ENCODE peak calls at places on chromosomes 3 and 15, in five cellular contexts. X, M, T, I and B are unnamed samples.

GRCh38 chr3:155080692-155081091 is 573 bp downstream of the MME start:
- DNase-seq in X (peak; percentile 40), M (no peak), T (peak; percentile 17), I (no peak), B (no peak)

GRCh38 chr15:74406517-74406916 is 27.2 kb downstream of the SEMA7A start:
- DNase-seq in X (no peak), M (no peak), T (no peak), I (no peak), B (no peak)

GRCh38 chr3:101195951-101196713 is 124.2 kb downstream of the IMPG2 start:
- DNase-seq in X (peak; percentile 79), M (no peak), T (peak; percentile 89), I (peak; percentile 72), B (no peak)

GRCh38 chr3:144295619-144296018 is 324.0 kb downstream of the DIPK2A start:
- DNase-seq in X (no peak), M (no peak), T (peak; percentile 12), I (no peak), B (no peak)

GRCh38 chr3:9778102-9778501 is 8.4 kb upstream of the CAMK1 start:
- DNase-seq in X (peak; percentile 52), M (no peak), T (no peak), I (no peak), B (no peak)

GRCh38 chr3:52253314-52254260 is 8.0 kb downstream of the PPM1M start:
- DNase-seq in X (no peak), M (peak; percentile 85), T (peak; percentile 22), I (peak; percentile 4), B (no peak)

GRCh38 chr3:135766113-135766512 is 199.4 kb upstream of the PPP2R3A start:
- DNase-seq in X (no peak), M (no peak), T (no peak), I (no peak), B (no peak)

GRCh38 chr3:184715943-184716651 is 4.2 kb upstream of the MAGEF1 start:
- DNase-seq in X (no peak), M (no peak), T (no peak), I (no peak), B (no peak)

GRCh38 chr3:144482876-144483275 is 511.3 kb downstream of the DIPK2A start:
- DNase-seq in X (no peak), M (no peak), T (no peak), I (no peak), B (no peak)

GRCh38 chr15:41703120-41703519 is 42.9 kb downstream of the MGA start:
- DNase-seq in X (no peak), M (no peak), T (no peak), I (no peak), B (no peak)

GRCh38 chr3:42387802-42388651 is 22.4 kb downstream of the LYZL4 start:
- DNase-seq in X (no peak), M (no peak), T (peak; percentile 10), I (no peak), B (no peak)

GRCh38 chr15:81312790-81313543 is 11.0 kb downstream of the STARD5 start:
- DNase-seq in X (peak; percentile 99), M (peak; percentile 73), T (peak; percentile 15), I (peak; percentile 77), B (peak; percentile 89)

GRCh38 chr15:28081594-28081993 is 17.5 kb downstream of the OCA2 start:
- DNase-seq in X (no peak), M (no peak), T (no peak), I (no peak), B (no peak)

GRCh38 chr3:146813496-146813895 is 208.3 kb upstream of the PLSCR5 start:
- DNase-seq in X (no peak), M (no peak), T (no peak), I (no peak), B (no peak)

GRCh38 chr3:30350901-30351300 is 255.5 kb upstream of the TGFBR2 start:
- DNase-seq in X (no peak), M (no peak), T (peak; percentile 16), I (no peak), B (no peak)

DNA sequence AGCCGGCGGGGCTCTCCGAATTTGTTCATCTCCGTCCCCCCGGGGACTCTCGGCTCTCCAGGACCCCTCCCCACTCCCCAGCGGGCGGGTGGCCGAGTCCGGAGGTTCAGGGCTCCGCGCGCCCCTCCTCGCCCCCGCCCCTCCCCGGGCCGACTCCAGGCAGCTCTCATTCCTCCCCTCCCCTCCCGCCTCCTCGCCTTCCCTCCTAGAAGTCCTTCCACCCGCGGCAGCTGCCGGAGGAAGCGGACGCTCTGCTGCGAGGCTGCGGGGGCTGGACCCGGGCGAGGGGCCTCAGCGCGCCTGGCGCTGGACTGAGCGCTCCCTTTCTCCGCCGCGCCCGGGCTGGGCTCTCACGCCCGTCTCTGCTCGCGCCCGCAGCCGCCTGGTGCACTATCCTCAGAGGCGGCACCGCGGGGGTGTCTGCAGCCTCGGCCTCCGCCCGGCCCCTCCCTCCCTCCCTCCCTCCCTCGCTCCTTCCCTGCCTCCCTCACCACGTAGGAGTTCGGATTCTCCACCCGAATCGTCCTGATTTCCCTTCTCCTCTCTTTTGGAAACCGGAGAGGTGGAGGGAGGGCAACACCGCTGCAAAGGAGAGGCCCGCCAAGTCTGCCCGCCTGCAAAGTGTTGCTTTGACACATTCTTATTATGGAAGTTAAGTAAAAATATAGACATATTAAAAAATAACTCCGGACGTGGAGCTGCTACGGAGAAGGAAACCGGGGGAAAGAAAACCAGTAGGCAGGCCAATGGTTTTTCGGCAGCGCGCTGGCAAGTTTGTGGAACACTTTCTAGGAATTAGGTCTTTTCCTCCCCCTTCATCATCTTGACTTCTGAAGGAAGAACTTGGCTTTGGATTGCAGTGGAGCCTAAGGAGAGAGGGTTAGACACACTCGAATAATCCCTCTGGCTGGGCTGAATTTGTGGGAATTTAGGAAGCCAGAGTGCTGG is at the start of gene ROBO2:
- DNase-seq in X (peak; percentile 47), M (peak; percentile 41), T (no peak), I (peak; percentile 80), B (no peak)
- H3K4me3 ChIP-seq in X (peak within 1 kb of the TSS; percentile 69), M (peak within 1 kb of the TSS; percentile 54), T (peak within 1 kb of the TSS; percentile 52), I (peak within 1 kb of the TSS; percentile 30), B (peak within 1 kb of the TSS; percentile 42)

DNA sequence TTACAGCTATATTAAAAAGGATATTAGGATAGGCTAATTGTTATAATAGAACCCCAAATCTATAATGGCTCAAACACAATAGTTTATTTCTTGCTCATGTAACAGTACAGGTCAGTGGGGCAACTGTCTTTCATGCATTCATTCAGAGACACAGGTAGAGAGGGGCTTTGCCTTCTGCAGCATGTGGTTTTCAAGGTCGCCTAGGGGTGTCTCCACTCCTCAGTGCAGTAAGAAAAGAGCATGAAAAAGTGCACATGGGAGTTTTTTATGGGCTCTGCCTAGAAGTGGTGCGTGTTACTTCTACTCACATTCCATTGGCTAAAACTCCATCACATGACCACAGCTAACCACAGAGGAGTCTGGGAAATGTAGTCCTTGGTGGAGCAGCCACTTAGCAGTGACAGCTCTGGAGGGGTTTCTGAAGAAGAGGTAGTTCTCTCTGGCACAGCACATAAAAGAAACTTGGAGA is 1.8 kb downstream of the ZBTB38 start:
- DNase-seq in X (peak; percentile 95), M (no peak), T (peak; percentile 94), I (peak; percentile 85), B (peak; percentile 92)
- TF ChIP-seq CTCF in X (peak; percentile 10), M (peak; percentile 36), T (peak; percentile 47), I (peak; percentile 47), B (no peak)

GRCh38 chr3:25433106-25433505 is 5.0 kb downstream of the RARB start:
- DNase-seq in X (no peak), M (no peak), T (no peak), I (no peak), B (no peak)

GRCh38 chr3:25429960-25430941 is 2.2 kb downstream of the RARB start:
- DNase-seq in X (no peak), M (no peak), T (peak; percentile 86), I (no peak), B (no peak)

GRCh38 chr3:25433868-25434267 is 5.8 kb downstream of the RARB start:
- DNase-seq in X (no peak), M (no peak), T (peak; percentile 95), I (no peak), B (no peak)

GRCh38 chr3:25430942-25431570 is 3.0 kb downstream of the RARB start:
- DNase-seq in X (no peak), M (no peak), T (peak; percentile 69), I (no peak), B (no peak)

DNA sequence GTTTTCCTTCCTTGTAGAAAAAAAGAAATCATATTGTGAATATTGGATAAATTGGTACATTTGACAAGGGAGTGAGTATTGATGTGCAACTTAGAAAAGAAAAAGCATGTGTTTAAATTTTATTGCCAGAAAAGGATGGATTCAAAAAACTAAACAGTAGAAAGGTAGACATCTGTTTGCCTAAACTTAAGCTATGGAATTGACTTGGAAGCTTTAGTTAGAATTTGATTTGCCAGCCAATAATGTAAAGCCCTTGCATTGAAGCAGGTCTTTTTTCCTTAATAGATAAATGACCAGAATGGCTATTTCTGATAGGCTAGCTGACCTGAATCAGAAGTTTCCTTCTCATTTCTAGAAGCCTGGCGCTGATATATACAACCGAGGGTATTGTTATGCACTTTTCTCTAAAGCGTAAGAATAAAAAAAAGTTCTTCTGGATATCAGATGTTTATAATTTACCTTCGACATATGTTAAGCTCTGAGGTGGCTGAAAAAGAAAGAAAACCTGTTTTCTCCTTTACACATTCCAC is 4.2 kb downstream of the RARB start:
- DNase-seq in X (no peak), M (no peak), T (peak; percentile 75), I (no peak), B (no peak)
- H3K4me3 ChIP-seq in X (no peak overlapping the region), M (peak overlapping the region; percentile 60), T (peak overlapping the region; percentile 100), I (peak overlapping the region; percentile 65), B (no peak overlapping the region)

DNA sequence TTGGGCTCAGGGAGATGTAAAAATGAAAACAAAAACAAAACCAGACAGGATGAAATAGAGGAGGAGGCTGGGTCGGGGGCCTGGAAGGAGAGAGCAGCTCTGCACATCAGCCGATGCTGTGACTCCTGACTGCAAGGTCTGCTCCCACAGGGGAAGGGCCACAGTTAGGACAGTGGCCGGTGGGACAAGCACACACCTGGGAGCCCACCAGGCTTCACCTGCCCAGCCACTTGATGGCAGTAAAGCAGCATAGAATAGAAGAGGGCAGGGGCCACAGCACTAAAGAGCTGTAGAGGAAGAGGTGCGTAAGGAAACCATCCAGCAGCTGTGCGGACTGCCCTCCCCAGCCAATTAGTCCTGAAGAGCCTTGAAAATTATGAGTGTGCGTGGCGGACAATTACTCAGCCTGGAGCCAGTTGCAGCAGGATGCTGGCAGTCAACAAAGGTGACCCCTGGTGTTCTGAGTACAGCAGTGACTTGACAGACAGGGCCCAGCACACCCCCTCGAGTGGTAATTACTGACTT is 29.8 kb downstream of the ALS2CL start:
- DNase-seq in X (peak; percentile 20), M (peak; percentile 15), T (peak; percentile 46), I (peak; percentile 43), B (no peak)
- TF ChIP-seq CTCF in X (no peak), M (no peak), T (peak; percentile 12), I (peak; percentile 29), B (peak; percentile 10)

GRCh38 chr3:71542548-71543370 is 40.8 kb downstream of the FOXP1 start:
- DNase-seq in X (peak; percentile 96), M (peak; percentile 80), T (peak; percentile 89), I (peak; percentile 88), B (peak; percentile 96)
- H3K4me3 ChIP-seq in X (no peak overlapping the region), M (peak overlapping the region; percentile 23), T (no peak overlapping the region), I (no peak overlapping the region), B (peak overlapping the region; percentile 26)

DNA sequence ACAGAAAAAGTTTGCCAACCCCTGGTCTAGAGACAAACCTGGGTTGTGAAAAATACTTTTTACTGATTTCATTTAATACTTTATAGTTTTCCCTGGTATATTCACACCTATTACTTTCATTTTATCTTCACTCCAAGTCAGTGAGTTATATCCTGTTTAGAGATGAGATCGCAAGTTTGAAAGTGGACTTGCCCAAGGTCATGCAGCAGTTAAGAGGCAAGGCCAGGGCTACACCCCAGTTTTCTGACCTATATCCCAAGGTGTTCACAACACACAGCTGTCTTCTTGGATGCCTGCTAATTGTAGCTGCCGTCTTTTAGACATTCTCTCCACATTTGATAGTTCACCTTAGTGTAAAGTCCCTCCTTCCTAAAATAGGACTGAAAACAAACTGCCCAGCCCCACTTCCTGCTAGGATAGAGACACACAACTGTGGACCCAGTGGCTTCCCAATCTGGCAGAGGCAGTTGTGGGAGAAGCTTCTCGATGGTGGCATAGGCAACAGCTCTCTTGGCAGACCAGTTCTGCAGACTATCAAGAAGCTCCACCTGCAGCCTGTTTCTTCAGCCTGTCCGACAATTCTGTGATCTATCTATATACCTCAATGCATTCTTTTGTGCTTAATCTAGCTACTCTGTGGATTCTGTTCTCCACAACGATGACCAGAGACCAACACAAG is 58.1 kb downstream of the IGF2BP2 start:
- DNase-seq in X (no peak), M (no peak), T (no peak), I (no peak), B (no peak)
- TF ChIP-seq CTCF in X (no peak), M (no peak), T (no peak), I (no peak), B (no peak)